ENCODE peak calls at places on chromosome X, in seven cellular contexts. B, E, R, Q, L, H and P are unnamed samples.

GRCh38 chrX:154490021-154490413 is 412 bp downstream of the SLC10A3 start:
- DNase-seq in B (no peak), E (no peak), R (no peak), Q (peak), L (no peak), H (no peak), P (no peak)

GRCh38 chrX:96540111-96540631 is 144.5 kb upstream of the DIAPH2 start:
- DNase-seq in B (no peak), E (no peak), R (no peak), Q (no peak), L (no peak), H (no peak), P (no peak)

GRCh38 chrX:54484666-54485065 is 11.4 kb downstream of the FGD1 start:
- DNase-seq in B (no peak), E (no peak), R (no peak), Q (no peak), L (no peak), H (no peak), P (no peak)

GRCh38 chrX:69034451-69034850 is 130.8 kb downstream of the PJA1 start:
- DNase-seq in B (no peak), E (no peak), R (no peak), Q (no peak), L (no peak), H (no peak), P (no peak)

GRCh38 chrX:129731228-129731627 is 7.6 kb upstream of the XPNPEP2 start:
- DNase-seq in B (no peak), E (no peak), R (no peak), Q (no peak), L (no peak), H (no peak), P (no peak)

GRCh38 chrX:139967300-139967699 is 2.0 kb upstream of the CXorf66 start:
- DNase-seq in B (no peak), E (no peak), R (no peak), Q (no peak), L (no peak), H (no peak), P (no peak)

GRCh38 chrX:153685179-153685536 is 2.6 kb upstream of the SLC6A8 start:
- DNase-seq in B (no peak), E (no peak), R (no peak), Q (no peak), L (no peak), H (no peak), P (no peak)

GRCh38 chrX:17374619-17375360 is at the start of gene NHS:
- DNase-seq in B (peak), E (peak), R (peak), Q (no peak), L (peak), H (peak), P (peak)

GRCh38 chrX:72041901-72042859 is 89.5 kb downstream of the RTL5 start:
- DNase-seq in B (no peak), E (no peak), R (no peak), Q (no peak), L (no peak), H (no peak), P (no peak)

GRCh38 chrX:55489315-55490009 is at the start of gene USP51:
- DNase-seq in B (peak), E (peak), R (no peak), Q (peak), L (no peak), H (peak), P (peak)

GRCh38 chrX:118724775-118725174 is 2.6 kb upstream of the IL13RA1 start:
- DNase-seq in B (peak), E (no peak), R (no peak), Q (no peak), L (no peak), H (no peak), P (no peak)

GRCh38 chrX:24027086-24027485 is at the start of gene KLHL15:
- DNase-seq in B (no peak), E (no peak), R (no peak), Q (no peak), L (no peak), H (no peak), P (no peak)

GRCh38 chrX:133988010-133988409 is 2.6 kb upstream of the GPC3 start:
- DNase-seq in B (no peak), E (no peak), R (no peak), Q (no peak), L (no peak), H (no peak), P (no peak)

GRCh38 chrX:46574941-46575381 is 1.4 kb downstream of the CHST7 start:
- DNase-seq in B (no peak), E (no peak), R (peak), Q (no peak), L (no peak), H (peak), P (no peak)

GRCh38 chrX:45591650-45592049 is 391.0 kb upstream of the DIPK2B start:
- DNase-seq in B (no peak), E (no peak), R (no peak), Q (no peak), L (no peak), H (no peak), P (no peak)

GRCh38 chrX:34849371-34849770 is 93.2 kb upstream of the FAM47B start:
- DNase-seq in B (no peak), E (no peak), R (no peak), Q (no peak), L (no peak), H (no peak), P (no peak)